ENCODE peak calls at places on chromosomes 1 and 21, in four cellular contexts. S is NCI-H446; R is cardiac muscle cell; H is effector memory CD4-positive, alpha-beta T cell. D is an unnamed sample.
A peak's percentile ranks its signal among the peaks of the same experiment; 100 is the strongest.

GRCh38 chr1:20105856-20106255 is 13.5 kb downstream of the PLA2G2D start:
- DNase-seq in S (no peak), R (no peak), H (no peak), D (no peak)

GRCh38 chr21:26095131-26095530 is 75.4 kb downstream of the APP start:
- DNase-seq in S (no peak), R (no peak), H (no peak), D (no peak)

GRCh38 chr1:178544531-178544930 is 31.6 kb downstream of the TEX35 start:
- DNase-seq in S (no peak), R (no peak), H (no peak), D (no peak)

GRCh38 chr1:183043872-183044859 is 20.9 kb downstream of the LAMC1 start:
- DNase-seq in S (no peak), R (no peak), H (no peak), D (no peak)

GRCh38 chr21:34065015-34065414 is 8.4 kb upstream of the MRPS6 start:
- DNase-seq in S (no peak), R (no peak), H (no peak), D (no peak)

GRCh38 chr1:209766051-209766450 is 10.2 kb downstream of the TRAF3IP3 start:
- DNase-seq in S (no peak), R (no peak), H (no peak), D (no peak)

GRCh38 chr1:212359794-212360479 is 54.7 kb downstream of the PACC1 start:
- DNase-seq in S (no peak), R (no peak), H (no peak), D (no peak)

GRCh38 chr1:67973061-67973460 is 77.4 kb downstream of the DIRAS3 start:
- DNase-seq in S (no peak), R (no peak), H (no peak), D (no peak)

GRCh38 chr21:42975886-42976608 is 1.7 kb downstream of the PKNOX1 start:
- DNase-seq in S (no peak), R (no peak), H (no peak), D (no peak)

GRCh38 chr1:159821171-159821867 is 5.4 kb upstream of the SLAMF8 start:
- DNase-seq in S (no peak), R (no peak), H (peak; percentile 9), D (no peak)

GRCh38 chr21:21232320-21232719 is 234.1 kb downstream of the NCAM2 start:
- DNase-seq in S (peak; percentile 50), R (peak; percentile 82), H (no peak), D (no peak)

GRCh38 chr1:99766378-99766800 is at the start of gene FRRS1:
- DNase-seq in S (peak; percentile 30), R (peak; percentile 81), H (no peak), D (no peak)

GRCh38 chr21:28737671-28738279 is 254.9 kb downstream of the LTN1 start:
- DNase-seq in S (peak; percentile 9), R (peak; percentile 56), H (no peak), D (no peak)

GRCh38 chr1:197976368-197976767 is 59.2 kb downstream of the LHX9 start:
- DNase-seq in S (no peak), R (no peak), H (no peak), D (no peak)

D was measured in amygdala.